ENCODE peak calls at places on chromosomes 12 and 14, in five cellular contexts. M is CD4-positive, alpha-beta memory T cell; G is A549; Y is breast epithelium; I is GM23248. L is an unnamed sample. For H3K4me1, the result is how much of the 10 kb centered on the place peaks cover.

GRCh38 chr12:10278104-10278503 is 29.6 kb upstream of the KLRD1 start:
- DNase-seq in G (no peak), Y (no peak), I (no peak), M (no peak), L (no peak)

GRCh38 chr12:89166525-89166934 is 185.8 kb downstream of the DUSP6 start:
- DNase-seq in G (peak), Y (no peak), I (peak), M (no peak), L (no peak)

GRCh38 chr12:106289196-106289681 is 13.3 kb upstream of the TCP11L2 start:
- DNase-seq in M (no peak), I (peak), G (no peak), Y (no peak), L (no peak)

GRCh38 chr12:129381717-129382116 is 522.1 kb downstream of the TMEM132D start:
- DNase-seq in M (no peak), Y (no peak), G (no peak), I (no peak), L (no peak)

GRCh38 chr14:100962494-100962893 is 59.0 kb upstream of the RTL1 start:
- DNase-seq in M (no peak), Y (no peak), G (no peak), I (no peak), L (no peak)

GRCh38 chr14:36510078-36510799 is 9.8 kb downstream of the NKX2-1 start:
- DNase-seq in G (no peak), I (no peak), Y (no peak), M (no peak), L (no peak)

GRCh38 chr12:116382456-116382902 is 105.0 kb upstream of the MED13L start:
- DNase-seq in G (peak), Y (no peak), M (no peak), I (peak), L (no peak)

GRCh38 chr12:66352197-66352596 is 49.9 kb downstream of the HELB start:
- DNase-seq in G (peak), M (no peak), Y (no peak), I (peak), L (no peak)

GRCh38 chr14:96514694-96515093 is 12.5 kb downstream of the PAPOLA start:
- DNase-seq in Y (no peak), M (no peak), G (no peak), I (no peak), L (no peak)

GRCh38 chr12:108313609-108314331 is 25.3 kb downstream of the CMKLR1 start:
- DNase-seq in Y (no peak), I (no peak), G (no peak), M (peak), L (no peak)

GRCh38 chr12:57826966-57827365 is 8.4 kb upstream of the AVIL start:
- DNase-seq in M (no peak), I (no peak), Y (no peak), G (no peak), L (no peak)

GRCh38 chr12:108711486-108712163 is 19.7 kb downstream of the CORO1C start:
- DNase-seq in I (peak), M (no peak), Y (no peak), G (no peak), L (no peak)

GRCh38 chr12:111753144-111753881 is 13.4 kb upstream of the ALDH2 start:
- DNase-seq in I (peak), M (no peak), Y (no peak), G (peak), L (no peak)

GRCh38 chr12:116055895-116056607 is 221.4 kb downstream of the MED13L start:
- DNase-seq in G (no peak), M (no peak), I (no peak), Y (no peak), L (no peak)

GRCh38 chr12:9936597-9936996 is 4.4 kb upstream of the CLEC2A start:
- DNase-seq in I (no peak), Y (no peak), G (no peak), M (no peak), L (no peak)

GRCh38 chr12:64889434-64890216 is 65.2 kb downstream of the TBC1D30 start:
- DNase-seq in G (no peak), Y (peak), I (no peak), M (no peak), L (no peak)

GRCh38 chr14:21244546-21244945 is 24.7 kb downstream of the HNRNPC start:
- DNase-seq in G (no peak), Y (no peak), M (no peak), I (peak), L (no peak)
- H3K4me1 ChIP-seq in G (half or more), Y (under half), M (half or more), I (under half), L (under half)

GRCh38 chr14:22482085-22482694 is 106.8 kb downstream of the DAD1 start:
- DNase-seq in I (no peak), Y (no peak), M (no peak), G (no peak), L (no peak)
- H3K27ac ChIP-seq in I (no peak), Y (peak), M (no peak), G (no peak), L (no peak)

GRCh38 chr14:64757601-64758000 is 53.4 kb downstream of the PLEKHG3 start:
- DNase-seq in I (no peak), Y (no peak), G (no peak), M (no peak), L (no peak)
- H3K4me1 ChIP-seq in I (under half), Y (under half), G (half or more), M (half or more), L (half or more)

GRCh38 chr12:91845365-91845764 is 300.3 kb downstream of the BTG1 start:
- DNase-seq in M (no peak), I (no peak), G (no peak), Y (no peak), L (no peak)

GRCh38 chr12:91836696-91837095 is 308.9 kb downstream of the BTG1 start:
- DNase-seq in I (no peak), Y (no peak), G (no peak), M (no peak), L (no peak)

GRCh38 chr12:91836264-91836663 is 309.4 kb downstream of the BTG1 start:
- DNase-seq in I (no peak), Y (no peak), G (no peak), M (no peak), L (no peak)

GRCh38 chr12:91846466-91847055 is 299.1 kb downstream of the BTG1 start:
- DNase-seq in G (no peak), M (no peak), I (peak), Y (no peak), L (no peak)

GRCh38 chr12:91841786-91842185 is 303.9 kb downstream of the BTG1 start:
- DNase-seq in I (no peak), G (no peak), Y (no peak), M (no peak), L (no peak)
- H3K27ac ChIP-seq in I (no peak), G (no peak), Y (no peak), M (no peak), L (no peak)

GRCh38 chr14:65302571-65303184 is 109.9 kb upstream of the FUT8 start:
- DNase-seq in I (peak), M (no peak), G (no peak), Y (no peak), L (no peak)
- H3K4me1 ChIP-seq in I (under half), M (under half), G (under half), Y (under half), L (under half)

GRCh38 chr14:75833326-75834020 is 148.3 kb downstream of the TGFB3 start:
- DNase-seq in G (no peak), M (no peak), Y (no peak), I (peak), L (no peak)

GRCh38 chr14:75832621-75833297 is 149.0 kb downstream of the TGFB3 start:
- DNase-seq in M (no peak), G (no peak), Y (no peak), I (peak), L (no peak)

GRCh38 chr14:75829316-75829715 is 152.5 kb downstream of the TGFB3 start:
- DNase-seq in M (no peak), I (no peak), Y (no peak), G (no peak), L (no peak)

GRCh38 chr14:75831971-75832370 is 149.8 kb downstream of the TGFB3 start:
- DNase-seq in I (peak), M (no peak), Y (peak), G (peak), L (no peak)

GRCh38 chr14:75831455-75831854 is 150.3 kb downstream of the TGFB3 start:
- DNase-seq in Y (peak), G (peak), I (peak), M (peak), L (no peak)
- H3K27ac ChIP-seq in Y (peak), G (no peak), I (peak), M (peak), L (no peak)

GRCh38 chr14:101963611-101964296 is 619 bp upstream of the DYNC1H1 start:
- DNase-seq in M (no peak), I (no peak), Y (no peak), G (no peak), L (no peak)
- H3K4me1 ChIP-seq in M (under half), I (under half), Y (under half), G (under half), L (under half)

GRCh38 chr14:61472801-61473376 is 151.5 kb downstream of the PRKCH start:
- DNase-seq in Y (no peak), M (peak), G (no peak), I (peak), L (peak)
- H3K27ac ChIP-seq in Y (no peak), M (peak), G (peak), I (peak), L (peak)

DNA sequence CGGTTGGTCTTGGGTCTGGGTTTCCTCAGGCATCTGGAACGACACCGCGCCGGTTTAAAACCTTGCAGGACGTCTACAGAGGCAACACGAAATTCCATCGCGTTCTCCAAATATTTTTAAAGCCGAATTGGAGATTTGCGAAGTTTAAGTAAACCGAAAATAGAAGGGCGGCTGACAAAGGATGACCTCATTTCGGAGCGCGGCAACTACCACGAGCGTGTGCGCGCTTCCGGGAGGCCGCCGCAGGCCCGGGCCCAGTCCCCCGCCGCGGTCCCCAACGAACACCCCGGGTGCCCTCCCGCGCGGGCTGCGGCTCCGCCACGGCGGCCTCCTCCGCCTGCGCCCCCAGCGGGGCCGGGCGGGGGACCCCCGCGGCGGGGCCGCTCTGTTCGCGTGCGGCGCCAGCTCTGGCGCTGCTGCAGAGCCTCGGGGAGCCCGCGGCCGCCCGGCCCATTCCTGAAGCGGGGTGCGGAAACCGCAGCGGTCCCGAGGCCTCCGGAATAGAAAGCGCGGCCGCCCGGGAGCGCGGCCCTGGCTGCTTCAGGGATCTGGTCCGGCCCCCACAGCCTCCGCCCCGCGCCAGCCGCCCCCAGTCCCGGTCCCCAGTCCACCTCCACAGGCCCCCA is 385 bp downstream of the HSP90AA1 start:
- DNase-seq in Y (no peak), I (peak), G (peak), M (peak), L (peak)
- H3K4me1 ChIP-seq in Y (under half), I (under half), G (under half), M (half or more), L (under half)

DNA sequence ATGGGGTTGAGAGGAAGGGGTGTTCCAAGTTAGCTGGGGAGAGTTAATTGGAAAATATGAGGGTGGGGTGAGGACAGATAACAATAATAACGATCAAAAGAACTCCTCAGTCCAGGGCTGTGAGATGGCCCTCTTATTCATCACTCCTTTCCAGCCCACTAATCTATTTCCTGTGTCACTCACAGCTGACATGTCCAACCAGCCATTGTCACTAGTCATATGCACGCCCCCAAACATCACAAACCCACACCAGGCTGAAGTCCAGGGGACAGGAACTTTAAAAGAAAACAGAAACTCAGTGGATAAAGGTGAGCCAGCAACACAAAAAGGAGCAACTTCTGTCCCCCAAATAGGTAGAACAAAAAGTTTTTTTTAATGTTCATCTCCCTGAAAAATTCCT is 910 bp downstream of the CALCOCO1 start:
- DNase-seq in M (no peak), G (no peak), Y (no peak), I (peak), L (no peak)
- H3K27ac ChIP-seq in M (no peak), G (no peak), Y (no peak), I (peak), L (no peak)

L was measured in effector memory CD4-positive, alpha-beta T cell.